ENCODE peak calls at places on chromosomes 1 and 21, in five cellular contexts. One of them, this sample, is unnamed.
A peak's percentile ranks its signal among the peaks of the same experiment; 100 is the strongest.

GRCh38 chr21:42513985-42514882 is 582 bp downstream of the SLC37A1 start:
- DNase-seq in ovary: peak; percentile 61
- DNase-seq in adrenal gland: peak; percentile 80
- DNase-seq in uterus: peak; percentile 36
- DNase-seq in psoas muscle: peak; percentile 46
- DNase-seq in this sample: peak; percentile 54

GRCh38 chr1:205810448-205811157 is 2.4 kb downstream of the SLC41A1 start:
- DNase-seq in ovary: no peak
- DNase-seq in adrenal gland: no peak
- DNase-seq in uterus: no peak
- DNase-seq in psoas muscle: no peak
- DNase-seq in this sample: no peak

GRCh38 chr1:213457733-213458132 is 406.7 kb downstream of the RPS6KC1 start:
- DNase-seq in ovary: no peak
- DNase-seq in adrenal gland: no peak
- DNase-seq in uterus: no peak
- DNase-seq in psoas muscle: no peak
- DNase-seq in this sample: peak; percentile 7

GRCh38 chr1:155479205-155479604 is 83.4 kb downstream of the ASH1L start:
- DNase-seq in ovary: no peak
- DNase-seq in adrenal gland: no peak
- DNase-seq in uterus: no peak
- DNase-seq in psoas muscle: no peak
- DNase-seq in this sample: peak; percentile 29

GRCh38 chr1:15308621-15309027 is 61.6 kb downstream of the FHAD1 start:
- DNase-seq in ovary: no peak
- DNase-seq in adrenal gland: no peak
- DNase-seq in uterus: no peak
- DNase-seq in psoas muscle: no peak
- DNase-seq in this sample: no peak

GRCh38 chr1:18592368-18592767 is 38.3 kb upstream of the PAX7 start:
- DNase-seq in ovary: no peak
- DNase-seq in adrenal gland: no peak
- DNase-seq in uterus: no peak
- DNase-seq in psoas muscle: no peak
- DNase-seq in this sample: no peak

GRCh38 chr1:36446261-36446660 is 4.0 kb downstream of the OSCP1 start:
- DNase-seq in ovary: no peak
- DNase-seq in adrenal gland: no peak
- DNase-seq in uterus: no peak
- DNase-seq in psoas muscle: no peak
- DNase-seq in this sample: no peak

GRCh38 chr21:37849703-37850102 is 66.6 kb downstream of the KCNJ6 start:
- DNase-seq in ovary: no peak
- DNase-seq in adrenal gland: no peak
- DNase-seq in uterus: no peak
- DNase-seq in psoas muscle: no peak
- DNase-seq in this sample: no peak

GRCh38 chr1:174818951-174819350 is 180.8 kb upstream of the CACYBP start:
- DNase-seq in ovary: no peak
- DNase-seq in adrenal gland: peak; percentile 59
- DNase-seq in uterus: no peak
- DNase-seq in psoas muscle: no peak
- DNase-seq in this sample: peak; percentile 29

GRCh38 chr1:91611498-91611917 is 110.9 kb downstream of the CDC7 start:
- DNase-seq in ovary: no peak
- DNase-seq in adrenal gland: no peak
- DNase-seq in uterus: no peak
- DNase-seq in psoas muscle: no peak
- DNase-seq in this sample: no peak

GRCh38 chr1:36134805-36135339 is 9.8 kb upstream of the COL8A2 start:
- DNase-seq in ovary: peak; percentile 70
- DNase-seq in adrenal gland: peak; percentile 78
- DNase-seq in uterus: peak; percentile 61
- DNase-seq in psoas muscle: peak; percentile 58
- DNase-seq in this sample: peak; percentile 57

GRCh38 chr1:203597386-203598040 is 29.1 kb upstream of the ATP2B4 start:
- DNase-seq in ovary: peak; percentile 59
- DNase-seq in adrenal gland: no peak
- DNase-seq in uterus: peak; percentile 82
- DNase-seq in psoas muscle: no peak
- DNase-seq in this sample: no peak

GRCh38 chr1:224343679-224344078 is 13.0 kb upstream of the CNIH4 start:
- DNase-seq in ovary: no peak
- DNase-seq in adrenal gland: no peak
- DNase-seq in uterus: no peak
- DNase-seq in psoas muscle: no peak
- DNase-seq in this sample: no peak

DNA sequence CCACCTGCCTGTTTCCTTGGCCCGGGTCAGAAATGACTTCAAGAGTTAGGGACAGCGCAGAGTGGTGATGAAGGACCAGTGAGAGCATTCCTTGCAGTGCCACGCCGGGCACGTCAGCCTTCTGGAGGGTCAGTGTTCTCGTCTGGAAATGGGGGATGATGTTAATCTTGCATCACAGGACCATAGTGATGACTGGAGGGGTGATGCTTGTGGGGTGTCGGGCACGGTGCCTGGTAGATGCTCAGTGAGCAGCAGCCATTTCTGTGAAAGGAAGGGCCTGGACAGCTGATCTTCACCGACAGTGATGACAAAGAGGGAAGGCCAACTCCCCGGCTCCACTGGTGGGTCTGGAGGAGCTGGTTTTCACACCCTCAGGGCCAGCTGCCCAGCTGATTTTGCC is 56.2 kb downstream of the DDX20 start:
- DNase-seq in ovary: no peak
- DNase-seq in adrenal gland: no peak
- DNase-seq in uterus: no peak
- DNase-seq in psoas muscle: no peak
- DNase-seq in this sample: no peak
- H3K27me3 ChIP-seq in ovary: no peaks in the 10 kb centered on the region
- H3K27me3 ChIP-seq in adrenal gland: no peaks in the 10 kb centered on the region
- H3K27me3 ChIP-seq in uterus: no peaks in the 10 kb centered on the region
- H3K27me3 ChIP-seq in psoas muscle: no peaks in the 10 kb centered on the region
- H3K27me3 ChIP-seq in this sample: no peaks in the 10 kb centered on the region

GRCh38 chr1:180387413-180387812 is 115.0 kb downstream of the ACBD6 start:
- DNase-seq in ovary: no peak
- DNase-seq in adrenal gland: no peak
- DNase-seq in uterus: no peak
- DNase-seq in psoas muscle: no peak
- DNase-seq in this sample: no peak
- H3K9me3 ChIP-seq in ovary: no peaks in the 10 kb centered on the region
- H3K9me3 ChIP-seq in adrenal gland: no peaks in the 10 kb centered on the region
- H3K9me3 ChIP-seq in uterus: no peaks in the 10 kb centered on the region
- H3K9me3 ChIP-seq in psoas muscle: peaks cover 27% of the 10 kb centered on the region
- H3K9me3 ChIP-seq in this sample: peaks cover 27% of the 10 kb centered on the region

GRCh38 chr1:23618586-23619083 is 59.3 kb upstream of the ID3 start:
- DNase-seq in ovary: no peak
- DNase-seq in adrenal gland: no peak
- DNase-seq in uterus: no peak
- DNase-seq in psoas muscle: no peak
- DNase-seq in this sample: no peak

GRCh38 chr1:23617019-23617418 is 57.7 kb upstream of the ID3 start:
- DNase-seq in ovary: no peak
- DNase-seq in adrenal gland: no peak
- DNase-seq in uterus: no peak
- DNase-seq in psoas muscle: no peak
- DNase-seq in this sample: no peak

GRCh38 chr1:23622284-23622683 is 63.0 kb upstream of the ID3 start:
- DNase-seq in ovary: no peak
- DNase-seq in adrenal gland: no peak
- DNase-seq in uterus: no peak
- DNase-seq in psoas muscle: no peak
- DNase-seq in this sample: no peak

GRCh38 chr1:23620605-23621004 is 61.3 kb upstream of the ID3 start:
- DNase-seq in ovary: no peak
- DNase-seq in adrenal gland: no peak
- DNase-seq in uterus: no peak
- DNase-seq in psoas muscle: no peak
- DNase-seq in this sample: no peak

DNA sequence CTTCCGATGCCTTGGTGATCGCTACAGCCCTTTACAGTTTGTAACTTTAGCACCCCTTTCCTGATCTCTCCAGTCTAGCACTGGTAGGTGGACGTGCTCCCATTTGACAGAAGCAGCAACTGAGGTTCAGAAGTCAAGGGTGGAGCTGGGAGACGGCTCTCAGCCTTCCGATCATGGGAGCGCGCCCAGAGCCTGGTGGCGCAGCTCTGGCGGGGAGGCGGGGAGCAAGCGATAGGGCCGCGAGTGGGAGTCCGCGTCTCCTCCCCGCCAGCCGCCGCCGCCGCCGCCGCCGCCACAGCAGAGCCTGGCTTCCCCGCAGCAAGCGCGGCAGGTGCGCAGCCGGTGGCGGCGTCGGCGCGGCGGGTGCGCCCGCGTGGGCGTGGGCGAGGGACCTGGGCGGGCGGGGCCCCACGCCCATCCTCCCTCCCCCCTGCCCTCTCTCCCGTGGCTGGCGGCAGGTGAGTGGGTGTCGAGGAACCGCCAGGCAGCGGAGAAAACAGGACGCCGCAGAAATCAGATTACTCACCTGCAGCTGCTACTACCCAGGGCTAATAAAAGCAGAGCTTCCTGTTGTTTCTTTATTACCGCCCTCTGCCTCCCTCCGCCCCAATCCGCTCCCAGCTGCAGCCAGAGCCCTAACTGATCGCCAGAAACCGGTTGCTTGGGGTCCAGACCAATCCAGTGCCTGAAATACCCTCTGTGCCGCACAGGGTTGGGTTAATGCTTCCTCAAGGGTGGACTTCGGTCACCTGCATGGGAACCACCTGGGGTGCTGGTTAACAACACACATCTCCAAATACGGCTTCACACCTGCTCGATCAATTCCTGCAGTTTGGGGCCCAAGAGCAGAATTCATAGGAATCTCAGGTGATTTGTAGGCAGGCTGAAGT is 60.2 kb upstream of the ID3 start:
- DNase-seq in ovary: no peak
- DNase-seq in adrenal gland: no peak
- DNase-seq in uterus: no peak
- DNase-seq in psoas muscle: peak; percentile 38
- DNase-seq in this sample: peak; percentile 12
- H3K4me3 ChIP-seq in ovary: no peak overlapping the region
- H3K4me3 ChIP-seq in adrenal gland: no peak overlapping the region
- H3K4me3 ChIP-seq in uterus: no peak overlapping the region
- H3K4me3 ChIP-seq in psoas muscle: peak overlapping the region; percentile 51
- H3K4me3 ChIP-seq in this sample: no peak overlapping the region

DNA sequence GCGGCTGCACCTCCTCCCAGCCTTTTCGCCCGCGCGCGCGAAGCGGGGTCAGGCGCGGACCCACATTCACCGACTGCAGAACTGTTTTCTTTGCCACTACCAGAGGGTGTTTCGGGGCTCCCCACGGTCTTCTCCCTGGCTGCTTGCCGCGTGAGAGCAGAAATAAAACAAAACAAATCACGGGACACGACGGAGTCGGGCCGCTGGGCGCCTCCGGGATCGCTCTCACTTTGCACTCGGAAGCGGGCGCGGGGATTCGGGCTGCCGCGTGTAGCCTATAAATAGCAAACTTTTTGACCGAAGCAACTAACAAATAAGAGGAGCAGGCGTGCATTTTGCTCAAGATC is 412.3 kb upstream of the ESRRG start:
- DNase-seq in ovary: no peak
- DNase-seq in adrenal gland: no peak
- DNase-seq in uterus: no peak
- DNase-seq in psoas muscle: no peak
- DNase-seq in this sample: no peak
- H3K27me3 ChIP-seq in ovary: no peaks in the 10 kb centered on the region
- H3K27me3 ChIP-seq in adrenal gland: peaks cover 57% of the 10 kb centered on the region
- H3K27me3 ChIP-seq in uterus: no peaks in the 10 kb centered on the region
- H3K27me3 ChIP-seq in psoas muscle: peaks cover 46% of the 10 kb centered on the region
- H3K27me3 ChIP-seq in this sample: no peaks in the 10 kb centered on the region

DNA sequence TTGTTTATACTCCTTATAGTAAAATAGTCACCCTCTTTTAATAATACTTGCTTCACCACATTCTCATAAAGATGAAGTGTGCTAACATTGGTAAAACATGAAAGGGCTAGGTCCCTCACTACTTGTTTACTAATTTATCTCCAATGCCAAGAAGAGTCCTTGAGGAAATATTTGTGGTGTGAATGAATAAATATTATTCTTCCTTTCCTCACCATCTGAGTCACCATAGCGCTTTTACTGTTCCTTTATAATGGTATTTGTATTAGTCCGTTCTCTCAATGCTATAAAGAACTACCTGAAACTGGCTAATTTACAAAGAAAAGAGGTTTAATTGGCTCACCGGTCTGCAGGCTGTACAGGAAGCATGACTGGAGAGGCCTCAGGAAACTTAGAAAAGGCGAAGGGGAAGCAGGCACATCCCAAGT is 222.8 kb upstream of the ZRANB2 start:
- DNase-seq in ovary: no peak
- DNase-seq in adrenal gland: no peak
- DNase-seq in uterus: no peak
- DNase-seq in psoas muscle: no peak
- DNase-seq in this sample: no peak
- H3K9me3 ChIP-seq in ovary: no peaks in the 10 kb centered on the region
- H3K9me3 ChIP-seq in adrenal gland: no peaks in the 10 kb centered on the region
- H3K9me3 ChIP-seq in uterus: no peaks in the 10 kb centered on the region
- H3K9me3 ChIP-seq in psoas muscle: no peaks in the 10 kb centered on the region
- H3K9me3 ChIP-seq in this sample: no peaks in the 10 kb centered on the region

DNA sequence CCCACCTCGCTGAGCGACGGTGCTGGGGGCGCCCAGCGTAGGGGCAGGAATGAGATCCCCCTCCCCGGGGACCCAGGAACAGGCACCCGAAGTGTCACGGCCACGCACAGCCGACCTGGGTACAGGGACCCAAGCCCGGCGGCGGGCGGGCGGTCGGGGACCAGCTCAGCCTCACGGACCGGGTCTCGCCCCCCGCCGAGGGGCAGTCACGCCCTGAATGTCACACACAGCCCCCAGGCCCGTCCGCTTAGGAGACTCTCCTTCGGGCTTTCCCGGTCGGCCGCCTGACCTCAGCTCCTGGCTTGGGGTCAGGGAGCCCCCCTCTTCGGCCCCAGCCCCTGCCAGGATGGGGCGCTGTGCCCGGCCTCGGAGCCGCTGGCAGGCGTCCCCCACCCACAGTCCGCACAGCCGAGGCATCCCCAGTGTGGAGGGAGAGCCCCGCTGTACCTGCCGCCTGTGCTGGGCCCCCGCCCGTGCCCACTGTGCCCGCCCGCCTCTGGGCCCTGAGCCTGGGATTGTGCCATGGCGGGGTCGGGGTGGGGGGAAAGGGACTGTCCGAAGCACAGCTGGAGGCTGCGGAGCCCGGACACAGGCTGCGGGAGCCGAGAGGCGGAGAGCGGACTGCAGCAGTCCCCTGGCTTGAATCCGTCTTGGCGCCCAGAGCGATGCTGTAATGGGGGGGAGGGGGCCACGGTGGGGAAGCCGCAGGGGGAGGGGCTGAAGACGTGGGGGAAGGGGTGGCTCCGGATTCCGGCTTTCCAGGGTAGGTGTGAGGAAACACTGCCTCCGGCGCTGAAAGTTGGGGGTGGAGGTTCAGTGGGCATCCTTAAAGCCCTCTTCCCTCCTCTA is 627 bp upstream of the DLGAP3 start:
- DNase-seq in ovary: no peak
- DNase-seq in adrenal gland: no peak
- DNase-seq in uterus: no peak
- DNase-seq in psoas muscle: no peak
- DNase-seq in this sample: no peak
- H3K4me3 ChIP-seq in ovary: peak overlapping the region; percentile 17
- H3K4me3 ChIP-seq in adrenal gland: peak overlapping the region; percentile 28
- H3K4me3 ChIP-seq in uterus: no peak overlapping the region
- H3K4me3 ChIP-seq in psoas muscle: peak overlapping the region; percentile 61
- H3K4me3 ChIP-seq in this sample: peak overlapping the region; percentile 4

GRCh38 chr1:194862129-194862528 is 1675.7 kb upstream of the B3GALT2 start:
- DNase-seq in ovary: no peak
- DNase-seq in adrenal gland: no peak
- DNase-seq in uterus: no peak
- DNase-seq in psoas muscle: no peak
- DNase-seq in this sample: no peak
- H3K27me3 ChIP-seq in ovary: no peaks in the 10 kb centered on the region
- H3K27me3 ChIP-seq in adrenal gland: no peaks in the 10 kb centered on the region
- H3K27me3 ChIP-seq in uterus: no peaks in the 10 kb centered on the region
- H3K27me3 ChIP-seq in psoas muscle: no peaks in the 10 kb centered on the region
- H3K27me3 ChIP-seq in this sample: no peaks in the 10 kb centered on the region